ENCODE peak calls at places on chromosome 10, in eight cellular contexts. V is tibial nerve, X is suprapubic skin, J is IMR-90, A is A549, U is body of pancreas, M is transverse colon, C is sigmoid colon. R is an unnamed sample.

GRCh38 chr10:16505168-16505567 is 16.5 kb downstream of the C1QL3 start:
- DNase-seq in V (no peak), X (no peak), J (peak), A (no peak), U (no peak), M (no peak), C (no peak), R (no peak)

GRCh38 chr10:119006451-119007210 is 22.9 kb upstream of the NANOS1 start:
- DNase-seq in V (peak), X (peak), J (peak), A (peak), U (peak), M (peak), C (peak), R (peak)

GRCh38 chr10:3971713-3972112 is 186.7 kb upstream of the KLF6 start:
- DNase-seq in V (no peak), X (no peak), J (no peak), A (no peak), U (no peak), M (no peak), C (no peak), R (no peak)

GRCh38 chr10:86286591-86287421 is 79.8 kb downstream of the GRID1 start:
- DNase-seq in V (no peak), X (peak), J (no peak), A (no peak), U (no peak), M (no peak), C (peak), R (peak)

GRCh38 chr10:29392376-29393021 is 103.6 kb downstream of the LYZL1 start:
- DNase-seq in V (no peak), X (no peak), J (peak), A (peak), U (peak), M (peak), C (no peak), R (no peak)

GRCh38 chr10:35854661-35855060 is 212.6 kb upstream of the FZD8 start:
- DNase-seq in V (no peak), X (no peak), J (peak), A (no peak), U (no peak), M (no peak), C (no peak), R (no peak)

GRCh38 chr10:1228463-1228975 is 172.3 kb downstream of the WDR37 start:
- DNase-seq in V (no peak), X (no peak), J (no peak), A (no peak), U (no peak), M (no peak), C (no peak), R (no peak)

GRCh38 chr10:34854147-34854601 is 39.1 kb upstream of the PARD3 start:
- DNase-seq in V (no peak), X (no peak), J (peak), A (peak), U (no peak), M (no peak), C (peak), R (no peak)

GRCh38 chr10:86232646-86233045 is 133.9 kb downstream of the GRID1 start:
- DNase-seq in V (no peak), X (no peak), J (no peak), A (no peak), U (no peak), M (no peak), C (no peak), R (no peak)

GRCh38 chr10:128393546-128393945 is 267.3 kb upstream of the MKI67 start:
- DNase-seq in V (no peak), X (no peak), J (no peak), A (no peak), U (no peak), M (no peak), C (no peak), R (no peak)

GRCh38 chr10:72322280-72323058 is 32.2 kb downstream of the DNAJB12 start:
- DNase-seq in V (no peak), X (no peak), J (no peak), A (no peak), U (no peak), M (no peak), C (no peak), R (no peak)

GRCh38 chr10:75434292-75434691 is 2.9 kb downstream of the LRMDA start:
- DNase-seq in V (no peak), X (no peak), J (no peak), A (no peak), U (no peak), M (no peak), C (no peak), R (no peak)

GRCh38 chr10:114526497-114527238 is 122.4 kb upstream of the AFAP1L2 start:
- DNase-seq in V (peak), X (peak), J (peak), A (peak), U (peak), M (peak), C (peak), R (peak)

GRCh38 chr10:5628798-5629788 is 37.3 kb downstream of the ASB13 start:
- DNase-seq in V (no peak), X (no peak), J (peak), A (no peak), U (no peak), M (no peak), C (no peak), R (no peak)

GRCh38 chr10:72337039-72337629 is 17.6 kb downstream of the DNAJB12 start:
- DNase-seq in V (peak), X (peak), J (peak), A (peak), U (peak), M (peak), C (peak), R (peak)

GRCh38 chr10:86295351-86295750 is 71.2 kb downstream of the GRID1 start:
- DNase-seq in V (no peak), X (peak), J (no peak), A (no peak), U (no peak), M (no peak), C (peak), R (no peak)

DNA sequence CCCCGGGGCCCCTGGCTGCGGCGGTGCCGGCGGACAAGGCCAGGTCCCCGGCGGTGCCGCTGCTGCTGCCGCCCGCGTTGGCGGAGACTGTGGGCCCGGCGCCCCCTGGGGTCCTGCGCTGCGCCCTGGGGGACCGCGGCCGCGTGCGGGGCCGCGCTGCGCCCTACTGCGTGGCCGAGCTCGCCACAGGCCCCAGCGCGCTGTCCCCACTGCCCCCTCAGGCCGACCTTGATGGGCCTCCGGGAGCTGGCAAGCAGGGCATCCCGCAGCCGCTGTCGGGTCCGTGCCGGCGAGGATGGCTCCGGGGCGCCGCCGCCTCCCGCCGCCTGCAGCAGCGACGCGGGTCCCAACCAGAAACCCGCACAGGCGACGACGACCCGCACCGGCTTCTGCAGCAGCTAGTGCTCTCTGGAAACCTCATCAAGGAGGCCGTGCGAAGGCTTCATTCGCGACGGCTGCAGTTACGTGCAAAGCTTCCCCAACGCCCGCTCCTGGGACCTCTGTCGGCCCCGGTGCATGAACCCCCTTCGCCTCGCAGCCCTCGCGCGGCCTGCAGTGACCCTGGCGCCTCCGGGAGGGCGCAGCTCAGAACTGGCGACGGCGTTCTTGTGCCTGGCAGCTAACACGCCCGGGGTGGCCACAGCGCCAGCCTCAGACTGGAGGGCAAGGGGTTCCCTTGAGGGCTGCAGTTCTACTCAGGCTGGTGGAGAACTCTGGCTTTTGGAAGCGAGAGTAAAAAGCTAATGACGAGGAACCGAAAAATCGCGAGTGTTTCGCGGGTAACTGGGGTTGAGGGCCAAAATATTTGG is 804 bp downstream of the FRAT1 start:
- DNase-seq in V (no peak), X (no peak), J (no peak), A (no peak), U (peak), M (peak), C (peak), R (no peak)
- TF ChIP-seq CTCF in V (no peak), X (no peak), J (no peak), A (no peak), U (no peak), M (peak), C (no peak), R (no peak)

GRCh38 chr10:59177862-59178235 is 1.4 kb downstream of the PHYHIPL start:
- DNase-seq in V (no peak), X (no peak), J (no peak), A (no peak), U (no peak), M (no peak), C (no peak), R (no peak)

GRCh38 chr10:59175538-59176240 is 754 bp upstream of the PHYHIPL start:
- DNase-seq in V (no peak), X (no peak), J (no peak), A (peak), U (peak), M (no peak), C (no peak), R (no peak)

GRCh38 chr10:59179027-59179426 is 2.6 kb downstream of the PHYHIPL start:
- DNase-seq in V (no peak), X (no peak), J (no peak), A (no peak), U (no peak), M (no peak), C (no peak), R (no peak)

GRCh38 chr10:59177031-59177861 is 803 bp downstream of the PHYHIPL start:
- DNase-seq in V (no peak), X (no peak), J (peak), A (peak), U (peak), M (no peak), C (no peak), R (no peak)

DNA sequence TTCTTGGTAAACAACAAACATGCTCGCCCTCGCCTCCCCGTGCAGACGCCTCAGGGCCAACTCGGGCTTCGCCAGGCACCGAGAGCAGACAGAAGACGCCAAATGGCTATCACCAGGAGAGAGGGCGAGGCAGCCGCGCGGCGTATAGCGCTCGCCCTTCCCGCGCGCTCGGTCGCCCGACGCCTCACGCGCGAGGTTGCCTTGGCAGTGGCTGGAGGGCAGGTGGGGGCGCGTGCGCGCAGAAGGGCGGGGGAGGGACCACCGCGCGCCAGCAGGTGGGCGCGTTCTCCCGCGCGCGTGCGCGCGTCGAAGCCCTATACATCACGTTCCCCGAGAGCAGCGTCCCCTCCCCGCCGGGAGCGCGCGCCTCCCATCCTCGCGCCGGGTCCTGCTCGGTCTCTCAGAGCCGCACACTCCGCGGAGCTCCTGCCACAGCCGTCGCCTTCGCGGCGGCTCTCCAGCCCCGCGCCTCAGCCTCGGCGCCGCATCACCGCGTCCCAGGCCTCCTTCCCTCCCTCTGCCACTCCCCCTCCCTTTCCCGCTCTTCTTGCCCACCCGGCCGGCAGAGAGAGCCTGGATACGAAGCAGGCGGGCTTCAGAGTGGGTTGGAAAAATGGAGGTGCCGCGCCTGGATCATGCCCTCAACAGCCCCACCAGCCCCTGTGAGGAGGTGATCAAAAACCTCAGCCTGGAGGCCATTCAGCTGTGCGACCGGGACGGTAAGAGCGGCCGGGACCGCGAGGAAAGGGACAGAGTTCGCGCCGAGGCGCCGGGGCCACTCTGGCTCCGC is at the start of gene PHYHIPL:
- DNase-seq in V (no peak), X (no peak), J (no peak), A (peak), U (peak), M (no peak), C (peak), R (no peak)
- H3K4me3 ChIP-seq in V (peak), X (peak), J (no peak), A (peak), U (peak), M (peak), C (peak), R (peak)

GRCh38 chr10:98344589-98345038 is 70.4 kb downstream of the PYROXD2 start:
- DNase-seq in V (peak), X (peak), J (peak), A (no peak), U (peak), M (peak), C (peak), R (peak)
- TF ChIP-seq POLR2A in V (no peak), X (no peak), J (no peak), A (no peak), U (no peak), M (no peak), C (no peak), R (no peak)

GRCh38 chr10:79559726-79560125 is 481 bp downstream of the SFTPA2 start:
- DNase-seq in V (no peak), X (no peak), J (peak), A (no peak), U (no peak), M (no peak), C (no peak), R (no peak)

GRCh38 chr10:79561257-79561656 is 1.1 kb upstream of the SFTPA2 start:
- DNase-seq in V (no peak), X (no peak), J (no peak), A (no peak), U (peak), M (no peak), C (no peak), R (no peak)

GRCh38 chr10:79560160-79560709 is at the start of gene SFTPA2:
- DNase-seq in V (no peak), X (no peak), J (no peak), A (no peak), U (peak), M (no peak), C (no peak), R (no peak)

GRCh38 chr10:79562135-79562756 is 2.0 kb upstream of the SFTPA2 start:
- DNase-seq in V (no peak), X (no peak), J (peak), A (peak), U (peak), M (peak), C (no peak), R (peak)
- TF ChIP-seq CTCF in V (peak), X (peak), J (peak), A (peak), U (peak), M (peak), C (peak), R (no peak)

R was measured in lower leg skin.